ENCODE peak calls at places on chromosome 7, in five cellular contexts. H is small intestine, Z is ELR, S is NAMALWA, V is amygdala. L is an unnamed sample.

GRCh38 chr7:80929619-80930018 is 10.8 kb upstream of the SEMA3C start:
- DNase-seq in H (no peak), Z (peak), S (no peak), V (no peak), L (peak)

GRCh38 chr7:17318146-17318545 is 19.7 kb downstream of the AHR start:
- DNase-seq in H (no peak), Z (no peak), S (no peak), V (no peak), L (no peak)

GRCh38 chr7:156656598-156656997 is 16.0 kb downstream of the RNF32 start:
- DNase-seq in H (no peak), Z (no peak), S (no peak), V (no peak), L (no peak)

GRCh38 chr7:35754741-35755140 is 46.1 kb upstream of the SEPTIN7 start:
- DNase-seq in H (no peak), Z (no peak), S (no peak), V (no peak), L (no peak)

GRCh38 chr7:668139-668871 is 58.2 kb upstream of the DNAAF5 start:
- DNase-seq in H (no peak), Z (no peak), S (no peak), V (no peak), L (no peak)

GRCh38 chr7:40586197-40586596 is 451.4 kb downstream of the SUGCT start:
- DNase-seq in H (no peak), Z (peak), S (no peak), V (no peak), L (peak)

GRCh38 chr7:85806321-85806720 is 619.5 kb upstream of the SEMA3D start:
- DNase-seq in H (peak), Z (no peak), S (no peak), V (no peak), L (no peak)

GRCh38 chr7:70698219-70698832 is 433.6 kb upstream of the GALNT17 start:
- DNase-seq in H (peak), Z (peak), S (peak), V (no peak), L (peak)

GRCh38 chr7:28533731-28534531 is 121.6 kb downstream of the CREB5 start:
- DNase-seq in H (no peak), Z (peak), S (no peak), V (peak), L (peak)

GRCh38 chr7:1225462-1226154 is 7.1 kb upstream of the UNCX start:
- DNase-seq in H (no peak), Z (peak), S (no peak), V (no peak), L (no peak)

GRCh38 chr7:105268056-105268455 is 120.7 kb downstream of the SRPK2 start:
- DNase-seq in H (peak), Z (peak), S (peak), V (no peak), L (peak)

GRCh38 chr7:39761435-39761834 is 138.1 kb downstream of the RALA start:
- DNase-seq in H (no peak), Z (no peak), S (no peak), V (no peak), L (no peak)